ENCODE peak calls at places on chromosomes 16 and 17, in ten cellular contexts. U, C, D, Z, B, A, O, E, Q and K are unnamed samples.
A peak's percentile ranks its signal among the peaks of the same experiment; 100 is the strongest.

GRCh38 chr17:247767-248166 is 66.3 kb upstream of the DOC2B start:
- DNase-seq in U (no peak), C (no peak), D (no peak), Z (no peak), B (no peak), A (no peak), O (no peak), E (no peak), Q (no peak), K (no peak)

GRCh38 chr16:20995711-20996110 is 95.1 kb downstream of the LYRM1 start:
- DNase-seq in U (no peak), C (no peak), D (no peak), Z (no peak), B (peak; percentile 38), A (no peak), O (no peak), E (no peak), Q (no peak), K (no peak)

GRCh38 chr17:62649570-62649969 is 22.1 kb downstream of the MRC2 start:
- DNase-seq in U (no peak), C (no peak), D (no peak), Z (no peak), B (no peak), A (no peak), O (no peak), E (no peak), Q (no peak), K (no peak)

GRCh38 chr16:30602595-30603277 is 7.5 kb downstream of the ZNF689 start:
- DNase-seq in U (no peak), C (no peak), D (no peak), Z (peak; percentile 12), B (no peak), A (no peak), O (no peak), E (no peak), Q (no peak), K (peak; percentile 10)

GRCh38 chr16:381788-382717 is at the start of gene PGAP6:
- DNase-seq in U (peak; percentile 69), C (no peak), D (no peak), Z (peak; percentile 45), B (peak; percentile 74), A (no peak), O (no peak), E (no peak), Q (peak; percentile 73), K (peak; percentile 71)

GRCh38 chr17:1390422-1391367 is 9.3 kb downstream of the YWHAE start:
- DNase-seq in U (no peak), C (no peak), D (no peak), Z (peak; percentile 43), B (no peak), A (peak; percentile 28), O (no peak), E (no peak), Q (no peak), K (no peak)

GRCh38 chr16:85781685-85782370 is 17.5 kb downstream of the EMC8 start:
- DNase-seq in U (peak; percentile 50), C (no peak), D (peak; percentile 60), Z (peak; percentile 55), B (no peak), A (peak; percentile 38), O (no peak), E (no peak), Q (peak; percentile 40), K (no peak)

GRCh38 chr17:37657202-37657601 is 14.0 kb upstream of the DDX52 start:
- DNase-seq in U (no peak), C (no peak), D (no peak), Z (no peak), B (no peak), A (no peak), O (no peak), E (no peak), Q (no peak), K (no peak)

GRCh38 chr17:4394208-4395110 is 28.0 kb upstream of the UBE2G1 start:
- DNase-seq in U (no peak), C (no peak), D (no peak), Z (no peak), B (no peak), A (peak; percentile 54), O (no peak), E (peak; percentile 59), Q (no peak), K (no peak)

GRCh38 chr17:81398170-81398854 is 3.1 kb downstream of the BAHCC1 start:
- DNase-seq in U (peak; percentile 24), C (no peak), D (no peak), Z (peak; percentile 77), B (peak; percentile 42), A (no peak), O (peak; percentile 74), E (no peak), Q (no peak), K (peak; percentile 77)

GRCh38 chr16:66115373-66115772 is 251.1 kb upstream of the CDH5 start:
- DNase-seq in U (no peak), C (no peak), D (no peak), Z (no peak), B (no peak), A (no peak), O (no peak), E (no peak), Q (no peak), K (no peak)

GRCh38 chr17:79082311-79083190 is 7.9 kb downstream of the ENGASE start:
- DNase-seq in U (no peak), C (no peak), D (no peak), Z (peak; percentile 47), B (peak; percentile 38), A (peak; percentile 36), O (peak; percentile 87), E (no peak), Q (peak; percentile 53), K (peak; percentile 65)

GRCh38 chr16:89575247-89576172 is at the start of gene CPNE7:
- DNase-seq in U (no peak), C (no peak), D (no peak), Z (no peak), B (peak; percentile 35), A (no peak), O (no peak), E (no peak), Q (no peak), K (peak; percentile 20)

GRCh38 chr17:4417129-4417667 is 16.5 kb upstream of the SPNS3 start:
- DNase-seq in U (no peak), C (no peak), D (no peak), Z (no peak), B (no peak), A (no peak), O (no peak), E (no peak), Q (no peak), K (no peak)

GRCh38 chr17:78128616-78129384 is at the start of gene TMC6:
- DNase-seq in U (peak; percentile 61), C (no peak), D (peak; percentile 73), Z (peak; percentile 76), B (peak; percentile 93), A (peak; percentile 58), O (peak; percentile 96), E (no peak), Q (no peak), K (peak; percentile 49)

GRCh38 chr16:86946981-86947380 is 368.6 kb downstream of the FOXL1 start:
- DNase-seq in U (no peak), C (no peak), D (no peak), Z (no peak), B (no peak), A (no peak), O (no peak), E (no peak), Q (no peak), K (no peak)

GRCh38 chr17:14307560-14308024 is 6.7 kb downstream of the HS3ST3B1 start:
- DNase-seq in U (no peak), C (peak; percentile 55), D (no peak), Z (no peak), B (no peak), A (peak; percentile 38), O (peak; percentile 3), E (no peak), Q (no peak), K (peak; percentile 67)

GRCh38 chr17:28807925-28808641 is 34.5 kb downstream of the FAM222B start:
- DNase-seq in U (no peak), C (peak; percentile 57), D (no peak), Z (no peak), B (peak; percentile 57), A (peak; percentile 85), O (no peak), E (no peak), Q (no peak), K (peak; percentile 78)

GRCh38 chr16:89167425-89167941 is 4.1 kb upstream of the CDH15 start:
- DNase-seq in U (peak; percentile 62), C (no peak), D (peak; percentile 85), Z (peak; percentile 67), B (peak; percentile 73), A (peak; percentile 62), O (peak; percentile 96), E (no peak), Q (peak; percentile 68), K (peak; percentile 83)

GRCh38 chr17:42901535-42902229 is 1.1 kb downstream of the G6PC1 start:
- DNase-seq in U (no peak), C (no peak), D (no peak), Z (no peak), B (no peak), A (no peak), O (no peak), E (no peak), Q (no peak), K (no peak)

GRCh38 chr17:51801626-51802025 is 356.9 kb downstream of the CA10 start:
- DNase-seq in U (no peak), C (no peak), D (no peak), Z (no peak), B (no peak), A (no peak), O (no peak), E (no peak), Q (no peak), K (no peak)

GRCh38 chr17:66673668-66674276 is 161.1 kb upstream of the CACNG5 start:
- DNase-seq in U (peak; percentile 30), C (no peak), D (peak; percentile 67), Z (peak; percentile 16), B (peak; percentile 57), A (peak; percentile 67), O (peak; percentile 66), E (no peak), Q (peak; percentile 46), K (peak; percentile 55)

GRCh38 chr17:40486513-40487370 is 14.7 kb downstream of the TNS4 start:
- DNase-seq in U (no peak), C (no peak), D (no peak), Z (peak; percentile 53), B (no peak), A (peak; percentile 74), O (no peak), E (no peak), Q (no peak), K (peak; percentile 87)

GRCh38 chr16:1712791-1713261 is 6.8 kb downstream of the MAPK8IP3 start:
- DNase-seq in U (no peak), C (no peak), D (no peak), Z (no peak), B (no peak), A (no peak), O (no peak), E (no peak), Q (no peak), K (no peak)

GRCh38 chr16:31427441-31428276 is 501 bp downstream of the COX6A2 start:
- DNase-seq in U (peak; percentile 61), C (no peak), D (peak; percentile 54), Z (no peak), B (peak; percentile 65), A (no peak), O (peak; percentile 45), E (no peak), Q (peak; percentile 82), K (peak; percentile 80)

GRCh38 chr17:61579961-61580360 is 11.1 kb downstream of the NACA2 start:
- DNase-seq in U (no peak), C (no peak), D (no peak), Z (no peak), B (no peak), A (no peak), O (no peak), E (no peak), Q (no peak), K (no peak)

GRCh38 chr16:73315645-73316044 is 267.7 kb upstream of the ZFHX3 start:
- DNase-seq in U (no peak), C (no peak), D (no peak), Z (no peak), B (no peak), A (no peak), O (no peak), E (no peak), Q (no peak), K (no peak)

GRCh38 chr16:70508752-70509151 is 14.6 kb downstream of the COG4 start:
- DNase-seq in U (no peak), C (no peak), D (no peak), Z (no peak), B (no peak), A (no peak), O (no peak), E (no peak), Q (no peak), K (no peak)